ENCODE peak calls at places on chromosomes 12 and 14, in seven cellular contexts. H, T, M, D, C, R and O are unnamed samples.

GRCh38 chr12:107622005-107622404 is 63.6 kb upstream of the PWP1 start:
- DNase-seq in H (no peak), T (no peak), M (no peak), D (no peak), C (no peak), R (no peak), O (peak; percentile 55)

GRCh38 chr12:26156201-26156871 is 31.5 kb upstream of the BHLHE41 start:
- DNase-seq in H (peak; percentile 33), T (no peak), M (no peak), D (no peak), C (no peak), R (no peak), O (no peak)

GRCh38 chr14:97517566-97518234 is 720.5 kb downstream of the VRK1 start:
- DNase-seq in H (no peak), T (no peak), M (no peak), D (no peak), C (no peak), R (no peak), O (no peak)

GRCh38 chr12:114876968-114877680 is 193.1 kb upstream of the TBX3 start:
- DNase-seq in H (no peak), T (no peak), M (no peak), D (no peak), C (no peak), R (no peak), O (no peak)

GRCh38 chr12:109822951-109823411 is 10.2 kb downstream of the TRPV4 start:
- DNase-seq in H (no peak), T (no peak), M (peak; percentile 79), D (peak; percentile 41), C (no peak), R (no peak), O (no peak)

GRCh38 chr12:111368291-111368683 is 608 bp downstream of the PHETA1 start:
- DNase-seq in H (peak; percentile 58), T (peak; percentile 32), M (no peak), D (no peak), C (no peak), R (no peak), O (no peak)

GRCh38 chr12:23964812-23965211 is 15.3 kb upstream of the SOX5 start:
- DNase-seq in H (no peak), T (no peak), M (no peak), D (no peak), C (no peak), R (no peak), O (no peak)

GRCh38 chr12:62621239-62621638 is 154.6 kb downstream of the MON2 start:
- DNase-seq in H (no peak), T (no peak), M (no peak), D (no peak), C (no peak), R (no peak), O (no peak)

GRCh38 chr14:104277416-104278213 is 139.2 kb downstream of the KIF26A start:
- DNase-seq in H (peak; percentile 4), T (no peak), M (peak; percentile 37), D (no peak), C (peak; percentile 54), R (peak; percentile 64), O (no peak)

GRCh38 chr14:93965287-93965821 is 11.0 kb downstream of the ASB2 start:
- DNase-seq in H (no peak), T (no peak), M (no peak), D (peak; percentile 61), C (no peak), R (no peak), O (no peak)

GRCh38 chr12:21806255-21806654 is 31.7 kb upstream of the KCNJ8 start:
- DNase-seq in H (no peak), T (no peak), M (no peak), D (no peak), C (no peak), R (no peak), O (no peak)

GRCh38 chr14:23021969-23022368 is 12.0 kb upstream of the C14orf93 start:
- DNase-seq in H (no peak), T (no peak), M (no peak), D (no peak), C (no peak), R (no peak), O (no peak)

GRCh38 chr12:75953312-75953906 is 78.2 kb downstream of the PHLDA1 start:
- DNase-seq in H (no peak), T (no peak), M (no peak), D (peak; percentile 92), C (no peak), R (no peak), O (no peak)

GRCh38 chr14:98847520-98848468 is 424.2 kb downstream of the BCL11B start:
- DNase-seq in H (no peak), T (no peak), M (no peak), D (no peak), C (no peak), R (no peak), O (no peak)

GRCh38 chr14:67335781-67336180 is 23.8 kb downstream of the ATP6V1D start:
- DNase-seq in H (no peak), T (no peak), M (no peak), D (no peak), C (no peak), R (no peak), O (no peak)

GRCh38 chr12:67251012-67251411 is 18.1 kb upstream of the CAND1 start:
- DNase-seq in H (no peak), T (no peak), M (no peak), D (no peak), C (no peak), R (no peak), O (no peak)

GRCh38 chr14:46985529-46986137 is 334.1 kb upstream of the RPL10L start:
- DNase-seq in H (no peak), T (no peak), M (no peak), D (no peak), C (no peak), R (no peak), O (no peak)

GRCh38 chr12:92271341-92271740 is 125.7 kb upstream of the BTG1 start:
- DNase-seq in H (peak; percentile 12), T (no peak), M (no peak), D (no peak), C (no peak), R (no peak), O (no peak)

GRCh38 chr12:32140867-32141266 is 34.2 kb downstream of the BICD1 start:
- DNase-seq in H (no peak), T (no peak), M (no peak), D (no peak), C (no peak), R (no peak), O (no peak)

GRCh38 chr12:127941332-127941731 is 325.6 kb upstream of the TMEM132C start:
- DNase-seq in H (no peak), T (no peak), M (no peak), D (no peak), C (no peak), R (no peak), O (no peak)

GRCh38 chr12:103422328-103422727 is 73.4 kb downstream of the C12orf42 start:
- DNase-seq in H (no peak), T (no peak), M (no peak), D (no peak), C (no peak), R (no peak), O (no peak)

GRCh38 chr12:44852483-44852882 is 23.6 kb downstream of the NELL2 start:
- DNase-seq in H (no peak), T (no peak), M (no peak), D (no peak), C (no peak), R (no peak), O (no peak)

GRCh38 chr12:44847888-44848770 is 28.0 kb downstream of the NELL2 start:
- DNase-seq in H (peak; percentile 17), T (no peak), M (no peak), D (no peak), C (no peak), R (no peak), O (no peak)

GRCh38 chr12:44848771-44849085 is 27.4 kb downstream of the NELL2 start:
- DNase-seq in H (no peak), T (no peak), M (no peak), D (no peak), C (no peak), R (no peak), O (no peak)

GRCh38 chr12:44847403-44847802 is 28.7 kb downstream of the NELL2 start:
- DNase-seq in H (no peak), T (no peak), M (no peak), D (no peak), C (no peak), R (no peak), O (no peak)

DNA sequence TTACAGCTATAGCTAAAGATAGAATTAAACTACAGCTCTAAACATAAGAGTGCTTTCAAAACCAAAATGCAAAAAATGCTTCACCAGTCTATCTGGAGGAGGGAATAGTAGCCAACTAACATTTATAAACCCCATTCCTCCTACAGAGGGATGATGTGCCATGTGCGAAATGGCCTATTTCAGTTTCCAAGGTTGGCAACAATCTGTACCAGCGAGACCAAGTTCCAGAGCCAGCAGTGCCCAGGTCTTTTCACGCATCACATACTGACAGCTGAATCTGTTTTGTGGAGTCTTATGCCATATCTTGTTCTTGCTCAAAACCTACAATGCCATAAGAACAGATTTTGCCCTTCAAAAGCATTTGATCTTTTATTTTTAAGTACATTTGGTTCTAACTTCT is 24.5 kb downstream of the NELL2 start:
- DNase-seq in H (no peak), T (no peak), M (no peak), D (no peak), C (no peak), R (no peak), O (no peak)
- H3K4me1 ChIP-seq in H (no peaks in the 10 kb centered on the region), T (no peaks in the 10 kb centered on the region), M (no peaks in the 10 kb centered on the region), D (no peaks in the 10 kb centered on the region), C (peaks cover 13% of the 10 kb centered on the region), R (no peaks in the 10 kb centered on the region), O (no peaks in the 10 kb centered on the region)

GRCh38 chr12:46237381-46238045 is 31.3 kb downstream of the SLC38A1 start:
- DNase-seq in H (no peak), T (no peak), M (no peak), D (no peak), C (no peak), R (no peak), O (no peak)
- H3K4me1 ChIP-seq in H (no peaks in the 10 kb centered on the region), T (peaks cover 3% of the 10 kb centered on the region), M (no peaks in the 10 kb centered on the region), D (no peaks in the 10 kb centered on the region), C (no peaks in the 10 kb centered on the region), R (no peaks in the 10 kb centered on the region), O (no peaks in the 10 kb centered on the region)

GRCh38 chr12:12719496-12719895 is 2.3 kb downstream of the CDKN1B start:
- DNase-seq in H (no peak), T (no peak), M (no peak), D (peak; percentile 47), C (no peak), R (no peak), O (no peak)
- H3K4me1 ChIP-seq in H (peaks cover 54% of the 10 kb centered on the region), T (peaks cover 2% of the 10 kb centered on the region), M (peaks cover 8% of the 10 kb centered on the region), D (peaks cover 49% of the 10 kb centered on the region), C (peaks cover 74% of the 10 kb centered on the region), R (peaks cover 4% of the 10 kb centered on the region), O (peaks cover 15% of the 10 kb centered on the region)

GRCh38 chr12:131672941-131673330 is 38.0 kb upstream of the SFSWAP start:
- DNase-seq in H (no peak), T (no peak), M (no peak), D (no peak), C (peak; percentile 46), R (peak; percentile 66), O (no peak)
- H3K4me1 ChIP-seq in H (no peaks in the 10 kb centered on the region), T (no peaks in the 10 kb centered on the region), M (no peaks in the 10 kb centered on the region), D (no peaks in the 10 kb centered on the region), C (no peaks in the 10 kb centered on the region), R (no peaks in the 10 kb centered on the region), O (no peaks in the 10 kb centered on the region)

GRCh38 chr12:89352492-89353187 is at the start of gene DUSP6:
- DNase-seq in H (peak; percentile 97), T (peak; percentile 98), M (peak; percentile 93), D (peak; percentile 99), C (peak; percentile 98), R (peak; percentile 97), O (peak; percentile 98)
- H3K4me1 ChIP-seq in H (peaks cover 19% of the 10 kb centered on the region), T (no peaks in the 10 kb centered on the region), M (no peaks in the 10 kb centered on the region), D (peaks cover 40% of the 10 kb centered on the region), C (peaks cover 68% of the 10 kb centered on the region), R (no peaks in the 10 kb centered on the region), O (peaks cover 10% of the 10 kb centered on the region)

GRCh38 chr12:54430471-54431075 is 11.5 kb upstream of the ITGA5 start:
- DNase-seq in H (no peak), T (no peak), M (no peak), D (no peak), C (no peak), R (no peak), O (no peak)
- H3K4me1 ChIP-seq in H (peaks cover 25% of the 10 kb centered on the region), T (peaks cover 23% of the 10 kb centered on the region), M (peaks cover 4% of the 10 kb centered on the region), D (peaks cover 8% of the 10 kb centered on the region), C (peaks cover 60% of the 10 kb centered on the region), R (peaks cover 2% of the 10 kb centered on the region), O (peaks cover 14% of the 10 kb centered on the region)